ENCODE peak calls at places on chromosome 20, in six cellular contexts. C is sigmoid colon, P is NCI-H345, X is fibroblast of gingiva, L is T-helper 9 cell, Q is foreskin melanocyte. D is an unnamed sample.

GRCh38 chr20:13788167-13788834 is 3.5 kb downstream of the NDUFAF5 start:
- DNase-seq in P (peak), X (peak), C (no peak), L (peak), Q (peak), D (peak)

GRCh38 chr20:41697861-41698559 is 79.8 kb upstream of the CHD6 start:
- DNase-seq in L (no peak), C (no peak), Q (peak), P (peak), X (peak), D (no peak)

GRCh38 chr20:37920270-37920669 is 17.3 kb downstream of the VSTM2L start:
- DNase-seq in L (no peak), Q (no peak), P (peak), X (no peak), C (no peak), D (no peak)

GRCh38 chr20:44073011-44073674 is 113.8 kb downstream of the JPH2 start:
- DNase-seq in Q (no peak), L (no peak), C (no peak), P (no peak), X (no peak), D (no peak)

GRCh38 chr20:44642203-44643153 is 9.0 kb downstream of the ADA start:
- DNase-seq in Q (peak), L (peak), C (peak), P (peak), X (peak), D (peak)

GRCh38 chr20:62122659-62123449 is 579 bp downstream of the LSM14B start:
- DNase-seq in X (peak), Q (no peak), C (peak), P (peak), L (peak), D (no peak)

GRCh38 chr20:47985092-47985850 is 200.0 kb upstream of the SULF2 start:
- DNase-seq in L (no peak), C (no peak), X (no peak), Q (no peak), P (peak), D (no peak)

GRCh38 chr20:40583195-40583594 is 105.8 kb downstream of the MAFB start:
- DNase-seq in X (no peak), P (no peak), L (no peak), Q (no peak), C (no peak), D (peak)

GRCh38 chr20:41168281-41169183 is 31.2 kb downstream of the PLCG1 start:
- DNase-seq in C (no peak), L (no peak), Q (no peak), X (no peak), P (no peak), D (no peak)

GRCh38 chr20:61835301-61835700 is 230.4 kb downstream of the TAF4 start:
- DNase-seq in C (no peak), P (no peak), L (no peak), X (no peak), Q (no peak), D (no peak)

GRCh38 chr20:49938173-49939163 is 2.3 kb downstream of the RNF114 start:
- DNase-seq in X (peak), P (no peak), C (peak), L (no peak), Q (no peak), D (peak)

GRCh38 chr20:10718671-10719070 is 44.9 kb upstream of the JAG1 start:
- DNase-seq in L (no peak), C (no peak), P (no peak), Q (no peak), X (no peak), D (no peak)

D was measured in putamen.